ENCODE peak calls at places on chromosomes 5 and 9, in four cellular contexts. One of them, this sample, is unnamed.

GRCh38 chr5:131258733-131259132 is 5.1 kb upstream of the CDC42SE2 start:
- DNase-seq in M059J: no peak
- DNase-seq in HuH-7.5: no peak
- DNase-seq in NCI-H524: no peak
- DNase-seq in this sample: no peak

GRCh38 chr9:98380065-98380681 is 124.7 kb upstream of the TBC1D2 start:
- DNase-seq in M059J: peak; percentile 64
- DNase-seq in HuH-7.5: no peak
- DNase-seq in NCI-H524: no peak
- DNase-seq in this sample: no peak

GRCh38 chr5:73380710-73381586 is 67.6 kb downstream of the FOXD1 start:
- DNase-seq in M059J: no peak
- DNase-seq in HuH-7.5: no peak
- DNase-seq in NCI-H524: no peak
- DNase-seq in this sample: no peak

GRCh38 chr5:71925608-71926091 is 181.6 kb upstream of the MAP1B start:
- DNase-seq in M059J: peak; percentile 31
- DNase-seq in HuH-7.5: no peak
- DNase-seq in NCI-H524: no peak
- DNase-seq in this sample: no peak

GRCh38 chr5:132808448-132808847 is 4.7 kb upstream of the SOWAHA start:
- DNase-seq in M059J: no peak
- DNase-seq in HuH-7.5: no peak
- DNase-seq in NCI-H524: no peak
- DNase-seq in this sample: no peak

GRCh38 chr5:73623929-73624404 is 2.0 kb upstream of the ARHGEF28 start:
- DNase-seq in M059J: no peak
- DNase-seq in HuH-7.5: no peak
- DNase-seq in NCI-H524: no peak
- DNase-seq in this sample: no peak

GRCh38 chr5:173201636-173202265 is 33.3 kb downstream of the NKX2-5 start:
- DNase-seq in M059J: peak; percentile 86
- DNase-seq in HuH-7.5: no peak
- DNase-seq in NCI-H524: no peak
- DNase-seq in this sample: no peak

GRCh38 chr9:107280543-107280942 is 2.5 kb upstream of the RAD23B start:
- DNase-seq in M059J: peak; percentile 67
- DNase-seq in HuH-7.5: no peak
- DNase-seq in NCI-H524: no peak
- DNase-seq in this sample: no peak

GRCh38 chr5:157471709-157472108 is 11.7 kb downstream of the NIPAL4 start:
- DNase-seq in M059J: peak; percentile 36
- DNase-seq in HuH-7.5: no peak
- DNase-seq in NCI-H524: peak; percentile 45
- DNase-seq in this sample: peak; percentile 64

GRCh38 chr5:69374911-69375446 is 5.4 kb downstream of the RAD17 start:
- DNase-seq in M059J: no peak
- DNase-seq in HuH-7.5: no peak
- DNase-seq in NCI-H524: no peak
- DNase-seq in this sample: no peak

GRCh38 chr9:34403554-34404380 is 27.1 kb upstream of the MYORG start:
- DNase-seq in M059J: peak; percentile 75
- DNase-seq in HuH-7.5: peak; percentile 56
- DNase-seq in NCI-H524: peak; percentile 72
- DNase-seq in this sample: peak; percentile 70

GRCh38 chr5:124436294-124436693 is 310.1 kb downstream of the ZNF608 start:
- DNase-seq in M059J: peak; percentile 53
- DNase-seq in HuH-7.5: no peak
- DNase-seq in NCI-H524: no peak
- DNase-seq in this sample: no peak

GRCh38 chr9:93620881-93621820 is 44.8 kb downstream of the PHF2 start:
- DNase-seq in M059J: no peak
- DNase-seq in HuH-7.5: no peak
- DNase-seq in NCI-H524: no peak
- DNase-seq in this sample: no peak

GRCh38 chr9:20095430-20096092 is 306.7 kb upstream of the SLC24A2 start:
- DNase-seq in M059J: no peak
- DNase-seq in HuH-7.5: no peak
- DNase-seq in NCI-H524: no peak
- DNase-seq in this sample: no peak

GRCh38 chr5:135740475-135740874 is 94.0 kb upstream of the SLC25A48 start:
- DNase-seq in M059J: no peak
- DNase-seq in HuH-7.5: no peak
- DNase-seq in NCI-H524: no peak
- DNase-seq in this sample: no peak

GRCh38 chr9:91995000-91995399 is 45.0 kb upstream of the ROR2 start:
- DNase-seq in M059J: no peak
- DNase-seq in HuH-7.5: no peak
- DNase-seq in NCI-H524: no peak
- DNase-seq in this sample: no peak

GRCh38 chr9:15696979-15697378 is 144.1 kb downstream of the CCDC171 start:
- DNase-seq in M059J: peak; percentile 73
- DNase-seq in HuH-7.5: no peak
- DNase-seq in NCI-H524: no peak
- DNase-seq in this sample: no peak

GRCh38 chr9:126615251-126615790 is 1.6 kb downstream of the LMX1B start:
- DNase-seq in M059J: no peak
- DNase-seq in HuH-7.5: peak; percentile 69
- DNase-seq in NCI-H524: peak; percentile 80
- DNase-seq in this sample: no peak

GRCh38 chr9:122904466-122904822 is 715 bp downstream of the RC3H2 start:
- DNase-seq in M059J: peak; percentile 72
- DNase-seq in HuH-7.5: peak; percentile 41
- DNase-seq in NCI-H524: peak; percentile 40
- DNase-seq in this sample: peak; percentile 11

GRCh38 chr5:149168276-149168675 is 27.0 kb downstream of the ABLIM3 start:
- DNase-seq in M059J: no peak
- DNase-seq in HuH-7.5: no peak
- DNase-seq in NCI-H524: peak; percentile 5
- DNase-seq in this sample: no peak

GRCh38 chr5:81188962-81189361 is 44.2 kb upstream of the CKMT2 start:
- DNase-seq in M059J: no peak
- DNase-seq in HuH-7.5: no peak
- DNase-seq in NCI-H524: no peak
- DNase-seq in this sample: no peak

GRCh38 chr5:124698774-124699173 is 47.7 kb downstream of the ZNF608 start:
- DNase-seq in M059J: peak; percentile 68
- DNase-seq in HuH-7.5: no peak
- DNase-seq in NCI-H524: no peak
- DNase-seq in this sample: no peak

GRCh38 chr5:150446103-150446502 is 3.4 kb downstream of the RPS14 start:
- DNase-seq in M059J: no peak
- DNase-seq in HuH-7.5: no peak
- DNase-seq in NCI-H524: no peak
- DNase-seq in this sample: no peak

GRCh38 chr5:80411589-80412219 is 3.8 kb downstream of the ZFYVE16 start:
- DNase-seq in M059J: no peak
- DNase-seq in HuH-7.5: no peak
- DNase-seq in NCI-H524: no peak
- DNase-seq in this sample: peak; percentile 9

GRCh38 chr5:25418978-25419377 is 774.2 kb upstream of the CDH10 start:
- DNase-seq in M059J: no peak
- DNase-seq in HuH-7.5: no peak
- DNase-seq in NCI-H524: no peak
- DNase-seq in this sample: no peak

GRCh38 chr5:79791843-79792242 is 102.2 kb downstream of the CMYA5 start:
- DNase-seq in M059J: no peak
- DNase-seq in HuH-7.5: no peak
- DNase-seq in NCI-H524: no peak
- DNase-seq in this sample: no peak

GRCh38 chr5:115329475-115329874 is 33.0 kb upstream of the CCDC112 start:
- DNase-seq in M059J: no peak
- DNase-seq in HuH-7.5: no peak
- DNase-seq in NCI-H524: no peak
- DNase-seq in this sample: peak; percentile 9

GRCh38 chr9:91036826-91037510 is 235.3 kb downstream of the SYK start:
- DNase-seq in M059J: peak; percentile 83
- DNase-seq in HuH-7.5: peak; percentile 78
- DNase-seq in NCI-H524: peak; percentile 84
- DNase-seq in this sample: peak; percentile 84

GRCh38 chr9:128689293-128689770 is 310 bp downstream of the SET start:
- DNase-seq in M059J: no peak
- DNase-seq in HuH-7.5: no peak
- DNase-seq in NCI-H524: no peak
- DNase-seq in this sample: no peak

GRCh38 chr5:149299451-149300054 is 27.9 kb downstream of the AFAP1L1 start:
- DNase-seq in M059J: no peak
- DNase-seq in HuH-7.5: no peak
- DNase-seq in NCI-H524: no peak
- DNase-seq in this sample: no peak

This sample was measured in K562.